ENCODE peak calls at places on chromosome 18, in nine cellular contexts. One of them, this sample, is unnamed.

GRCh38 chr18:58213445-58213844 is 169.4 kb downstream of the NEDD4L start:
- DNase-seq in SK-N-MC: no peak
- DNase-seq in kidney tubule cell: peak
- DNase-seq in Jurkat, Clone E6-1: peak
- DNase-seq in NCI-H510A treated with DMSO at 0.1 percent for 48 hours: no peak
- DNase-seq in fibroblast of mammary gland: peak
- DNase-seq in cardiac muscle cell: no peak
- DNase-seq in activated naive CD4-positive, alpha-beta T cell: no peak
- DNase-seq in dermis blood vessel endothelial cell: no peak
- DNase-seq in this sample: no peak

GRCh38 chr18:23240609-23240930 is 105.3 kb downstream of the CABLES1 start:
- DNase-seq in fibroblast of mammary gland: no peak
- DNase-seq in dermis blood vessel endothelial cell: no peak
- DNase-seq in cardiac muscle cell: no peak
- DNase-seq in NCI-H510A treated with DMSO at 0.1 percent for 48 hours: no peak
- DNase-seq in activated naive CD4-positive, alpha-beta T cell: no peak
- DNase-seq in kidney tubule cell: no peak
- DNase-seq in Jurkat, Clone E6-1: no peak
- DNase-seq in SK-N-MC: no peak
- DNase-seq in this sample: no peak

GRCh38 chr18:38359258-38359657 is 793.7 kb upstream of the CELF4 start:
- DNase-seq in NCI-H510A treated with DMSO at 0.1 percent for 48 hours: no peak
- DNase-seq in fibroblast of mammary gland: no peak
- DNase-seq in Jurkat, Clone E6-1: peak
- DNase-seq in SK-N-MC: no peak
- DNase-seq in kidney tubule cell: no peak
- DNase-seq in cardiac muscle cell: no peak
- DNase-seq in activated naive CD4-positive, alpha-beta T cell: no peak
- DNase-seq in dermis blood vessel endothelial cell: no peak
- DNase-seq in this sample: no peak

GRCh38 chr18:63882333-63883141 is 5.0 kb upstream of the SERPINB2 start:
- DNase-seq in activated naive CD4-positive, alpha-beta T cell: no peak
- DNase-seq in Jurkat, Clone E6-1: no peak
- DNase-seq in dermis blood vessel endothelial cell: peak
- DNase-seq in cardiac muscle cell: peak
- DNase-seq in SK-N-MC: no peak
- DNase-seq in NCI-H510A treated with DMSO at 0.1 percent for 48 hours: no peak
- DNase-seq in kidney tubule cell: peak
- DNase-seq in fibroblast of mammary gland: peak
- DNase-seq in this sample: no peak

GRCh38 chr18:79911009-79911870 is 40.2 kb downstream of the SLC66A2 start:
- DNase-seq in kidney tubule cell: no peak
- DNase-seq in fibroblast of mammary gland: no peak
- DNase-seq in SK-N-MC: no peak
- DNase-seq in dermis blood vessel endothelial cell: no peak
- DNase-seq in Jurkat, Clone E6-1: no peak
- DNase-seq in activated naive CD4-positive, alpha-beta T cell: no peak
- DNase-seq in NCI-H510A treated with DMSO at 0.1 percent for 48 hours: no peak
- DNase-seq in cardiac muscle cell: no peak
- DNase-seq in this sample: no peak

GRCh38 chr18:5895886-5896740 is 791 bp upstream of the TMEM200C start:
- DNase-seq in cardiac muscle cell: peak
- DNase-seq in kidney tubule cell: peak
- DNase-seq in NCI-H510A treated with DMSO at 0.1 percent for 48 hours: peak
- DNase-seq in Jurkat, Clone E6-1: no peak
- DNase-seq in dermis blood vessel endothelial cell: no peak
- DNase-seq in activated naive CD4-positive, alpha-beta T cell: no peak
- DNase-seq in fibroblast of mammary gland: no peak
- DNase-seq in SK-N-MC: no peak
- DNase-seq in this sample: peak

GRCh38 chr18:63606526-63606925 is 19.4 kb downstream of the SERPINB13 start:
- DNase-seq in dermis blood vessel endothelial cell: no peak
- DNase-seq in kidney tubule cell: peak
- DNase-seq in NCI-H510A treated with DMSO at 0.1 percent for 48 hours: no peak
- DNase-seq in fibroblast of mammary gland: no peak
- DNase-seq in cardiac muscle cell: no peak
- DNase-seq in SK-N-MC: no peak
- DNase-seq in activated naive CD4-positive, alpha-beta T cell: no peak
- DNase-seq in Jurkat, Clone E6-1: no peak
- DNase-seq in this sample: no peak

GRCh38 chr18:26479065-26479685 is 69.2 kb downstream of the KCTD1 start:
- DNase-seq in fibroblast of mammary gland: no peak
- DNase-seq in kidney tubule cell: no peak
- DNase-seq in SK-N-MC: no peak
- DNase-seq in dermis blood vessel endothelial cell: no peak
- DNase-seq in NCI-H510A treated with DMSO at 0.1 percent for 48 hours: no peak
- DNase-seq in Jurkat, Clone E6-1: no peak
- DNase-seq in cardiac muscle cell: no peak
- DNase-seq in activated naive CD4-positive, alpha-beta T cell: no peak
- DNase-seq in this sample: peak

GRCh38 chr18:77559274-77559910 is 309.7 kb downstream of the GALR1 start:
- DNase-seq in Jurkat, Clone E6-1: no peak
- DNase-seq in NCI-H510A treated with DMSO at 0.1 percent for 48 hours: no peak
- DNase-seq in activated naive CD4-positive, alpha-beta T cell: no peak
- DNase-seq in SK-N-MC: no peak
- DNase-seq in cardiac muscle cell: no peak
- DNase-seq in fibroblast of mammary gland: peak
- DNase-seq in dermis blood vessel endothelial cell: no peak
- DNase-seq in kidney tubule cell: no peak
- DNase-seq in this sample: no peak

GRCh38 chr18:4264347-4264791 is 190.7 kb downstream of the DLGAP1 start:
- DNase-seq in SK-N-MC: peak
- DNase-seq in cardiac muscle cell: no peak
- DNase-seq in kidney tubule cell: no peak
- DNase-seq in NCI-H510A treated with DMSO at 0.1 percent for 48 hours: no peak
- DNase-seq in dermis blood vessel endothelial cell: peak
- DNase-seq in activated naive CD4-positive, alpha-beta T cell: no peak
- DNase-seq in fibroblast of mammary gland: no peak
- DNase-seq in Jurkat, Clone E6-1: no peak
- DNase-seq in this sample: no peak

GRCh38 chr18:35470440-35470839 is 27.3 kb downstream of the INO80C start:
- DNase-seq in NCI-H510A treated with DMSO at 0.1 percent for 48 hours: no peak
- DNase-seq in fibroblast of mammary gland: no peak
- DNase-seq in Jurkat, Clone E6-1: no peak
- DNase-seq in kidney tubule cell: no peak
- DNase-seq in cardiac muscle cell: no peak
- DNase-seq in activated naive CD4-positive, alpha-beta T cell: no peak
- DNase-seq in dermis blood vessel endothelial cell: no peak
- DNase-seq in SK-N-MC: no peak
- DNase-seq in this sample: no peak

GRCh38 chr18:10424576-10425314 is 29.7 kb upstream of the APCDD1 start:
- DNase-seq in Jurkat, Clone E6-1: no peak
- DNase-seq in fibroblast of mammary gland: peak
- DNase-seq in cardiac muscle cell: no peak
- DNase-seq in dermis blood vessel endothelial cell: no peak
- DNase-seq in SK-N-MC: no peak
- DNase-seq in NCI-H510A treated with DMSO at 0.1 percent for 48 hours: no peak
- DNase-seq in kidney tubule cell: no peak
- DNase-seq in activated naive CD4-positive, alpha-beta T cell: no peak
- DNase-seq in this sample: no peak

GRCh38 chr18:69528439-69528838 is 127.8 kb downstream of the DOK6 start:
- DNase-seq in cardiac muscle cell: no peak
- DNase-seq in activated naive CD4-positive, alpha-beta T cell: no peak
- DNase-seq in NCI-H510A treated with DMSO at 0.1 percent for 48 hours: no peak
- DNase-seq in SK-N-MC: no peak
- DNase-seq in fibroblast of mammary gland: peak
- DNase-seq in dermis blood vessel endothelial cell: no peak
- DNase-seq in kidney tubule cell: peak
- DNase-seq in Jurkat, Clone E6-1: no peak
- DNase-seq in this sample: no peak

GRCh38 chr18:9552189-9552588 is 62.2 kb downstream of the PPP4R1 start:
- DNase-seq in Jurkat, Clone E6-1: no peak
- DNase-seq in activated naive CD4-positive, alpha-beta T cell: no peak
- DNase-seq in fibroblast of mammary gland: peak
- DNase-seq in SK-N-MC: no peak
- DNase-seq in cardiac muscle cell: no peak
- DNase-seq in kidney tubule cell: no peak
- DNase-seq in NCI-H510A treated with DMSO at 0.1 percent for 48 hours: no peak
- DNase-seq in dermis blood vessel endothelial cell: no peak
- DNase-seq in this sample: no peak

GRCh38 chr18:72407048-72407447 is 137.1 kb downstream of the CBLN2 start:
- DNase-seq in fibroblast of mammary gland: no peak
- DNase-seq in dermis blood vessel endothelial cell: no peak
- DNase-seq in Jurkat, Clone E6-1: no peak
- DNase-seq in NCI-H510A treated with DMSO at 0.1 percent for 48 hours: no peak
- DNase-seq in SK-N-MC: no peak
- DNase-seq in kidney tubule cell: no peak
- DNase-seq in activated naive CD4-positive, alpha-beta T cell: no peak
- DNase-seq in cardiac muscle cell: no peak
- DNase-seq in this sample: no peak

GRCh38 chr18:73880387-73880786 is 267.2 kb downstream of the FBXO15 start:
- DNase-seq in Jurkat, Clone E6-1: no peak
- DNase-seq in activated naive CD4-positive, alpha-beta T cell: no peak
- DNase-seq in cardiac muscle cell: no peak
- DNase-seq in fibroblast of mammary gland: no peak
- DNase-seq in kidney tubule cell: no peak
- DNase-seq in dermis blood vessel endothelial cell: peak
- DNase-seq in NCI-H510A treated with DMSO at 0.1 percent for 48 hours: no peak
- DNase-seq in SK-N-MC: peak
- DNase-seq in this sample: no peak

GRCh38 chr18:43869451-43870008 is 592.2 kb upstream of the SYT4 start:
- DNase-seq in SK-N-MC: no peak
- DNase-seq in activated naive CD4-positive, alpha-beta T cell: no peak
- DNase-seq in kidney tubule cell: no peak
- DNase-seq in cardiac muscle cell: no peak
- DNase-seq in Jurkat, Clone E6-1: no peak
- DNase-seq in fibroblast of mammary gland: peak
- DNase-seq in dermis blood vessel endothelial cell: no peak
- DNase-seq in NCI-H510A treated with DMSO at 0.1 percent for 48 hours: no peak
- DNase-seq in this sample: no peak

GRCh38 chr18:26425148-26425531 is 123.2 kb downstream of the KCTD1 start:
- DNase-seq in fibroblast of mammary gland: peak
- DNase-seq in SK-N-MC: no peak
- DNase-seq in dermis blood vessel endothelial cell: no peak
- DNase-seq in Jurkat, Clone E6-1: no peak
- DNase-seq in cardiac muscle cell: no peak
- DNase-seq in activated naive CD4-positive, alpha-beta T cell: no peak
- DNase-seq in kidney tubule cell: peak
- DNase-seq in NCI-H510A treated with DMSO at 0.1 percent for 48 hours: no peak
- DNase-seq in this sample: no peak

GRCh38 chr18:56067216-56067611 is 479.2 kb upstream of the TCF4 start:
- DNase-seq in kidney tubule cell: no peak
- DNase-seq in activated naive CD4-positive, alpha-beta T cell: no peak
- DNase-seq in Jurkat, Clone E6-1: no peak
- DNase-seq in fibroblast of mammary gland: peak
- DNase-seq in SK-N-MC: no peak
- DNase-seq in cardiac muscle cell: no peak
- DNase-seq in NCI-H510A treated with DMSO at 0.1 percent for 48 hours: no peak
- DNase-seq in dermis blood vessel endothelial cell: no peak
- DNase-seq in this sample: no peak

GRCh38 chr18:68942230-68942629 is 144.3 kb downstream of the CCDC102B start:
- DNase-seq in fibroblast of mammary gland: no peak
- DNase-seq in SK-N-MC: no peak
- DNase-seq in NCI-H510A treated with DMSO at 0.1 percent for 48 hours: no peak
- DNase-seq in cardiac muscle cell: no peak
- DNase-seq in dermis blood vessel endothelial cell: no peak
- DNase-seq in kidney tubule cell: no peak
- DNase-seq in Jurkat, Clone E6-1: no peak
- DNase-seq in activated naive CD4-positive, alpha-beta T cell: no peak
- DNase-seq in this sample: no peak

GRCh38 chr18:39485696-39486095 is 1920.1 kb upstream of the CELF4 start:
- DNase-seq in fibroblast of mammary gland: peak
- DNase-seq in kidney tubule cell: no peak
- DNase-seq in Jurkat, Clone E6-1: no peak
- DNase-seq in activated naive CD4-positive, alpha-beta T cell: no peak
- DNase-seq in dermis blood vessel endothelial cell: no peak
- DNase-seq in SK-N-MC: no peak
- DNase-seq in cardiac muscle cell: no peak
- DNase-seq in NCI-H510A treated with DMSO at 0.1 percent for 48 hours: no peak
- DNase-seq in this sample: no peak

GRCh38 chr18:8752329-8752728 is 47.0 kb downstream of the MTCL1 start:
- DNase-seq in Jurkat, Clone E6-1: no peak
- DNase-seq in dermis blood vessel endothelial cell: no peak
- DNase-seq in SK-N-MC: no peak
- DNase-seq in kidney tubule cell: no peak
- DNase-seq in cardiac muscle cell: no peak
- DNase-seq in NCI-H510A treated with DMSO at 0.1 percent for 48 hours: no peak
- DNase-seq in activated naive CD4-positive, alpha-beta T cell: no peak
- DNase-seq in fibroblast of mammary gland: peak
- DNase-seq in this sample: no peak

GRCh38 chr18:8767356-8767755 is 62.0 kb downstream of the MTCL1 start:
- DNase-seq in NCI-H510A treated with DMSO at 0.1 percent for 48 hours: no peak
- DNase-seq in Jurkat, Clone E6-1: no peak
- DNase-seq in activated naive CD4-positive, alpha-beta T cell: no peak
- DNase-seq in cardiac muscle cell: no peak
- DNase-seq in SK-N-MC: no peak
- DNase-seq in dermis blood vessel endothelial cell: no peak
- DNase-seq in fibroblast of mammary gland: no peak
- DNase-seq in kidney tubule cell: no peak
- DNase-seq in this sample: peak

This sample was measured in HAP-1.